ENCODE peak calls at places on chromosome 10, in five cellular contexts. E is NAMALWA, U is HS-5, W is HEK293T, I is esophagus squamous epithelium. A is an unnamed sample.
A peak's percentile ranks its signal among the peaks of the same experiment; 100 is the strongest.

GRCh38 chr10:112585960-112586359 is 138.9 kb downstream of the VTI1A start:
- DNase-seq in E (no peak), U (no peak), W (no peak), I (no peak), A (no peak)

GRCh38 chr10:11754180-11754579 is 12.0 kb downstream of the ECHDC3 start:
- DNase-seq in E (no peak), U (no peak), W (no peak), I (no peak), A (no peak)

GRCh38 chr10:8073696-8074416 is 19.4 kb downstream of the GATA3 start:
- DNase-seq in E (no peak), U (no peak), W (no peak), I (no peak), A (no peak)

GRCh38 chr10:88477343-88478085 is 105.6 kb downstream of the RNLS start:
- DNase-seq in E (no peak), U (no peak), W (no peak), I (no peak), A (no peak)

GRCh38 chr10:63520463-63521388 is 475 bp upstream of the REEP3 start:
- DNase-seq in E (peak; percentile 66), U (peak; percentile 69), W (peak; percentile 69), I (no peak), A (peak; percentile 90)

GRCh38 chr10:14173706-14174594 is 156.8 kb downstream of the FRMD4A start:
- DNase-seq in E (no peak), U (no peak), W (peak; percentile 41), I (no peak), A (no peak)

GRCh38 chr10:58318346-58318745 is 16.5 kb upstream of the UBE2D1 start:
- DNase-seq in E (no peak), U (no peak), W (no peak), I (no peak), A (no peak)

GRCh38 chr10:98388086-98388655 is 26.8 kb downstream of the PYROXD2 start:
- DNase-seq in E (no peak), U (no peak), W (no peak), I (no peak), A (no peak)

GRCh38 chr10:69425513-69426298 is 9.0 kb upstream of the TACR2 start:
- DNase-seq in E (no peak), U (no peak), W (no peak), I (no peak), A (no peak)

GRCh38 chr10:7541137-7542087 is 125.4 kb downstream of the ITIH5 start:
- DNase-seq in E (no peak), U (no peak), W (no peak), I (no peak), A (no peak)

GRCh38 chr10:118522791-118523498 is 72.5 kb downstream of the PRLHR start:
- DNase-seq in E (no peak), U (peak; percentile 86), W (no peak), I (no peak), A (no peak)

GRCh38 chr10:44044549-44044948 is 340.3 kb downstream of the CXCL12 start:
- DNase-seq in E (no peak), U (no peak), W (no peak), I (no peak), A (no peak)

GRCh38 chr10:53894145-53894544 is 906.9 kb downstream of the PCDH15 start:
- DNase-seq in E (no peak), U (no peak), W (no peak), I (no peak), A (no peak)

GRCh38 chr10:103493911-103494877 is 689 bp downstream of the NEURL1 start:
- DNase-seq in E (no peak), U (no peak), W (peak; percentile 38), I (no peak), A (no peak)

GRCh38 chr10:102505462-102506115 is 1.8 kb downstream of the SUFU start:
- DNase-seq in E (peak; percentile 23), U (no peak), W (no peak), I (no peak), A (no peak)

GRCh38 chr10:76665029-76665428 is 972.6 kb downstream of the KCNMA1 start:
- DNase-seq in E (no peak), U (no peak), W (no peak), I (no peak), A (no peak)

GRCh38 chr10:21340341-21340740 is 185.1 kb downstream of the SKIDA1 start:
- DNase-seq in E (no peak), U (no peak), W (no peak), I (no peak), A (no peak)

GRCh38 chr10:13787015-13787421 is 200.3 kb downstream of the PRPF18 start:
- DNase-seq in E (peak; percentile 57), U (no peak), W (no peak), I (no peak), A (no peak)

GRCh38 chr10:68342909-68343516 is 10.3 kb upstream of the PBLD start:
- DNase-seq in E (no peak), U (no peak), W (no peak), I (no peak), A (no peak)

GRCh38 chr10:87700031-87700796 is 40.5 kb downstream of the PAPSS2 start:
- DNase-seq in E (no peak), U (peak; percentile 69), W (no peak), I (no peak), A (no peak)

GRCh38 chr10:95783741-95784140 is 27.8 kb downstream of the ENTPD1 start:
- DNase-seq in E (peak; percentile 20), U (no peak), W (no peak), I (no peak), A (no peak)

GRCh38 chr10:47116445-47116844 is 183.6 kb upstream of the GDF10 start:
- DNase-seq in E (no peak), U (no peak), W (no peak), I (no peak), A (no peak)

GRCh38 chr10:94299417-94299816 is 63.3 kb downstream of the NOC3L start:
- DNase-seq in E (no peak), U (peak; percentile 51), W (no peak), I (no peak), A (peak; percentile 98)

GRCh38 chr10:32000937-32001336 is 55.3 kb downstream of the KIF5B start:
- DNase-seq in E (no peak), U (no peak), W (no peak), I (no peak), A (no peak)

GRCh38 chr10:126262971-126263370 is 125.3 kb downstream of the ADAM12 start:
- DNase-seq in E (no peak), U (no peak), W (no peak), I (no peak), A (no peak)

GRCh38 chr10:114138581-114138980 is 35.4 kb downstream of the CCDC186 start:
- DNase-seq in E (no peak), U (no peak), W (no peak), I (no peak), A (no peak)

GRCh38 chr10:110455440-110455839 is 42.3 kb upstream of the DUSP5 start:
- DNase-seq in E (no peak), U (no peak), W (no peak), I (no peak), A (no peak)

GRCh38 chr10:107442035-107442505 is 277.6 kb upstream of the SORCS1 start:
- DNase-seq in E (no peak), U (peak; percentile 19), W (no peak), I (no peak), A (peak; percentile 68)

GRCh38 chr10:103854687-103855423 is 521 bp downstream of the SH3PXD2A start:
- DNase-seq in E (no peak), U (no peak), W (peak; percentile 53), I (no peak), A (no peak)

GRCh38 chr10:132328738-132329137 is 3.3 kb upstream of the LRRC27 start:
- DNase-seq in E (no peak), U (no peak), W (no peak), I (no peak), A (no peak)

GRCh38 chr10:78350286-78350685 is 316.6 kb downstream of the RPS24 start:
- DNase-seq in E (no peak), U (no peak), W (no peak), I (no peak), A (no peak)

GRCh38 chr10:125209591-125210373 is 49.4 kb upstream of the CTBP2 start:
- DNase-seq in E (no peak), U (no peak), W (no peak), I (no peak), A (no peak)

GRCh38 chr10:16832351-16833080 is 15.3 kb upstream of the RSU1 start:
- DNase-seq in E (no peak), U (peak; percentile 47), W (no peak), I (no peak), A (no peak)

GRCh38 chr10:14056545-14057332 is 274.0 kb downstream of the FRMD4A start:
- DNase-seq in E (no peak), U (peak; percentile 64), W (no peak), I (no peak), A (no peak)

GRCh38 chr10:22340362-22341189 is 4.7 kb upstream of the SPAG6 start:
- DNase-seq in E (peak; percentile 48), U (no peak), W (peak; percentile 71), I (no peak), A (peak; percentile 95)

GRCh38 chr10:46284286-46285229 is 2.2 kb upstream of the ANTXRL start:
- DNase-seq in E (peak; percentile 86), U (peak; percentile 43), W (peak; percentile 83), I (peak; percentile 21), A (peak; percentile 93)

A was measured in OCI-M1.